ENCODE peak calls at places on chromosomes 16 and 17, in five cellular contexts. One of them, this sample, is unnamed.
A peak's percentile ranks its signal among the peaks of the same experiment; 100 is the strongest.

GRCh38 chr17:63082952-63083351 is 116.9 kb downstream of the TANC2 start:
- DNase-seq in HCT116: no peak
- DNase-seq in spleen: no peak
- DNase-seq in stomach: no peak
- DNase-seq in prostate gland: no peak
- DNase-seq in this sample: no peak

GRCh38 chr17:8151641-8152111 is 528 bp downstream of the PER1 start:
- DNase-seq in HCT116: no peak
- DNase-seq in spleen: peak; percentile 92
- DNase-seq in stomach: peak; percentile 90
- DNase-seq in prostate gland: peak; percentile 83
- DNase-seq in this sample: peak; percentile 98

GRCh38 chr17:2063306-2064146 is 8.6 kb downstream of the HIC1 start:
- DNase-seq in HCT116: no peak
- DNase-seq in spleen: no peak
- DNase-seq in stomach: no peak
- DNase-seq in prostate gland: no peak
- DNase-seq in this sample: peak; percentile 92

GRCh38 chr17:40341808-40342574 is 22.5 kb downstream of the GJD3 start:
- DNase-seq in HCT116: no peak
- DNase-seq in spleen: peak; percentile 93
- DNase-seq in stomach: peak; percentile 81
- DNase-seq in prostate gland: peak; percentile 77
- DNase-seq in this sample: no peak

GRCh38 chr16:50469121-50469743 is 79.0 kb upstream of the NKD1 start:
- DNase-seq in HCT116: no peak
- DNase-seq in spleen: no peak
- DNase-seq in stomach: no peak
- DNase-seq in prostate gland: no peak
- DNase-seq in this sample: no peak

GRCh38 chr17:73068322-73069153 is 23.9 kb downstream of the SLC39A11 start:
- DNase-seq in HCT116: no peak
- DNase-seq in spleen: no peak
- DNase-seq in stomach: no peak
- DNase-seq in prostate gland: no peak
- DNase-seq in this sample: no peak

GRCh38 chr17:49739662-49740271 is 24.2 kb downstream of the FAM117A start:
- DNase-seq in HCT116: no peak
- DNase-seq in spleen: peak; percentile 98
- DNase-seq in stomach: peak; percentile 84
- DNase-seq in prostate gland: peak; percentile 31
- DNase-seq in this sample: peak; percentile 94

GRCh38 chr16:10616744-10617640 is 36.6 kb upstream of the EMP2 start:
- DNase-seq in HCT116: peak; percentile 8
- DNase-seq in spleen: no peak
- DNase-seq in stomach: peak; percentile 73
- DNase-seq in prostate gland: peak; percentile 85
- DNase-seq in this sample: no peak

GRCh38 chr16:27935076-27935475 is 128.4 kb downstream of the GSG1L start:
- DNase-seq in HCT116: no peak
- DNase-seq in spleen: no peak
- DNase-seq in stomach: no peak
- DNase-seq in prostate gland: no peak
- DNase-seq in this sample: no peak

GRCh38 chr16:84049403-84050060 is 6.9 kb upstream of the SLC38A8 start:
- DNase-seq in HCT116: no peak
- DNase-seq in spleen: peak; percentile 59
- DNase-seq in stomach: no peak
- DNase-seq in prostate gland: no peak
- DNase-seq in this sample: no peak

GRCh38 chr17:77325826-77326581 is 185.2 kb downstream of the SEC14L1 start:
- DNase-seq in HCT116: no peak
- DNase-seq in spleen: peak; percentile 82
- DNase-seq in stomach: peak; percentile 25
- DNase-seq in prostate gland: no peak
- DNase-seq in this sample: no peak

GRCh38 chr16:57736419-57737281 is 1.1 kb downstream of the KATNB1 start:
- DNase-seq in HCT116: no peak
- DNase-seq in spleen: peak; percentile 84
- DNase-seq in stomach: peak; percentile 46
- DNase-seq in prostate gland: no peak
- DNase-seq in this sample: no peak

GRCh38 chr17:41812176-41813038 is at the start of gene FKBP10:
- DNase-seq in HCT116: peak; percentile 54
- DNase-seq in spleen: no peak
- DNase-seq in stomach: peak; percentile 39
- DNase-seq in prostate gland: peak; percentile 27
- DNase-seq in this sample: no peak

GRCh38 chr17:64460955-64461354 is 12.0 kb downstream of the MILR1 start:
- DNase-seq in HCT116: no peak
- DNase-seq in spleen: no peak
- DNase-seq in stomach: no peak
- DNase-seq in prostate gland: no peak
- DNase-seq in this sample: no peak

GRCh38 chr17:59504821-59505220 is 60.6 kb upstream of the DHX40 start:
- DNase-seq in HCT116: no peak
- DNase-seq in spleen: no peak
- DNase-seq in stomach: no peak
- DNase-seq in prostate gland: no peak
- DNase-seq in this sample: no peak

GRCh38 chr17:80870401-80870800 is 121.2 kb upstream of the CHMP6 start:
- DNase-seq in HCT116: no peak
- DNase-seq in spleen: peak; percentile 40
- DNase-seq in stomach: no peak
- DNase-seq in prostate gland: no peak
- DNase-seq in this sample: no peak

GRCh38 chr16:77599793-77600415 is 122.4 kb upstream of the NUDT7 start:
- DNase-seq in HCT116: peak; percentile 19
- DNase-seq in spleen: no peak
- DNase-seq in stomach: no peak
- DNase-seq in prostate gland: peak; percentile 11
- DNase-seq in this sample: peak; percentile 12

GRCh38 chr16:56847173-56847948 is 17.6 kb upstream of the SLC12A3 start:
- DNase-seq in HCT116: no peak
- DNase-seq in spleen: peak; percentile 77
- DNase-seq in stomach: no peak
- DNase-seq in prostate gland: no peak
- DNase-seq in this sample: no peak

GRCh38 chr16:87178177-87178863 is 138.9 kb downstream of the C16orf95 start:
- DNase-seq in HCT116: no peak
- DNase-seq in spleen: no peak
- DNase-seq in stomach: no peak
- DNase-seq in prostate gland: no peak
- DNase-seq in this sample: no peak

GRCh38 chr17:41655611-41656111 is 31.3 kb upstream of the KRT17 start:
- DNase-seq in HCT116: no peak
- DNase-seq in spleen: peak; percentile 72
- DNase-seq in stomach: peak; percentile 92
- DNase-seq in prostate gland: peak; percentile 97
- DNase-seq in this sample: no peak

GRCh38 chr16:56068816-56069215 is 122.5 kb upstream of the GNAO1 start:
- DNase-seq in HCT116: no peak
- DNase-seq in spleen: no peak
- DNase-seq in stomach: no peak
- DNase-seq in prostate gland: no peak
- DNase-seq in this sample: no peak

GRCh38 chr16:24755201-24755874 is 25.9 kb downstream of the TNRC6A start:
- DNase-seq in HCT116: no peak
- DNase-seq in spleen: no peak
- DNase-seq in stomach: no peak
- DNase-seq in prostate gland: no peak
- DNase-seq in this sample: no peak

GRCh38 chr16:85583491-85584181 is 29.5 kb upstream of the GSE1 start:
- DNase-seq in HCT116: no peak
- DNase-seq in spleen: no peak
- DNase-seq in stomach: no peak
- DNase-seq in prostate gland: no peak
- DNase-seq in this sample: no peak

GRCh38 chr16:3101018-3101840 is 2.1 kb upstream of the ZSCAN10 start:
- DNase-seq in HCT116: no peak
- DNase-seq in spleen: peak; percentile 55
- DNase-seq in stomach: no peak
- DNase-seq in prostate gland: no peak
- DNase-seq in this sample: no peak

GRCh38 chr17:61467416-61468262 is 15.4 kb downstream of the TBX4 start:
- DNase-seq in HCT116: peak; percentile 59
- DNase-seq in spleen: peak; percentile 71
- DNase-seq in stomach: peak; percentile 38
- DNase-seq in prostate gland: no peak
- DNase-seq in this sample: no peak
- H3K4me3 ChIP-seq in HCT116: no peak overlapping the region
- H3K4me3 ChIP-seq in spleen: no peak overlapping the region
- H3K4me3 ChIP-seq in stomach: no peak overlapping the region
- H3K4me3 ChIP-seq in prostate gland: no peak overlapping the region
- H3K4me3 ChIP-seq in this sample: no peak overlapping the region

GRCh38 chr17:19671433-19671832 is 22.9 kb downstream of the ALDH3A2 start:
- DNase-seq in HCT116: no peak
- DNase-seq in spleen: no peak
- DNase-seq in stomach: no peak
- DNase-seq in prostate gland: no peak
- DNase-seq in this sample: no peak
- TF ChIP-seq POLR2AphosphoS5 in HCT116: no peak
- TF ChIP-seq POLR2AphosphoS5 in spleen: no peak
- TF ChIP-seq POLR2AphosphoS5 in stomach: no peak
- TF ChIP-seq POLR2AphosphoS5 in prostate gland: no peak
- TF ChIP-seq POLR2AphosphoS5 in this sample: no peak

DNA sequence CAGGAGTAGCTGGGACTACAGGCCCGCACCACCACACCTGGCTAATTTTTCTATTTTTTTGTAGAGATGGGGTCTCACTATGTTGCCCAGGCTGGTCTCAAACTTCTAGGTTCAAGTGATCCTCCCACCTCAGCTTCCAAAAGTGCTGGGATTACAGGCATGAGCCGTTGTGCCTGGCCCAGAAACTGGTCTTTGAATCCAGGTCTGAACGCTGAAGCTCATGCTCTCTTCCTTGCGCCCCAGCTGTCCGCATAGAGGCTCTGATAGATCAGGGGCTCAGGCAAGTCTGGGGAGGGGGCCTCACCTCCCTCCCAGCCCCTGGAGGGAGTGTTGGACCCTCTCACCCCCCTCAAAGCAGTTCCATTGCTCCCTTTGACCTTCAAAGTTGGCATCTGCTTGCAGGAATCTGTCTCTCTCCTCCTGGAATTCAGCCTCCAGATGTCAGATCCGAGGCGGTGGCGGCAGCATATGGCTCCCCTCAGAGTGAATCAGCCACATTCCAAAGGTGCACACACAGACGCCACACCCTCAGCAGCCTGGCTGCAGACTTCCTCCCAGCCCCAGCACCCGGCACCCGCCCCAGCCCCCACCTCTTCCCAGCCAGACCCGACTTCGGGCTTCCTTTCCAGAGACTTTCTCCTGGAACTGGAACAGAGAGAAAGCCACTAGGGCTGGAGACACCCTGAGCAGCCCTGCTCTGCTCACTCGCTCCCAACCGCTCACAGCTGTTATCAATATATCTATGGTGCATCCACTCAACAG is 16.9 kb upstream of the GLIS2 start:
- DNase-seq in HCT116: peak; percentile 80
- DNase-seq in spleen: no peak
- DNase-seq in stomach: peak; percentile 83
- DNase-seq in prostate gland: peak; percentile 69
- DNase-seq in this sample: no peak
- H3K4me3 ChIP-seq in HCT116: peak overlapping the region; percentile 28
- H3K4me3 ChIP-seq in spleen: no peak overlapping the region
- H3K4me3 ChIP-seq in stomach: no peak overlapping the region
- H3K4me3 ChIP-seq in prostate gland: no peak overlapping the region
- H3K4me3 ChIP-seq in this sample: no peak overlapping the region

GRCh38 chr16:79897444-79898146 is 297.1 kb upstream of the MAF start:
- DNase-seq in HCT116: no peak
- DNase-seq in spleen: no peak
- DNase-seq in stomach: no peak
- DNase-seq in prostate gland: no peak
- DNase-seq in this sample: peak; percentile 60
- TF ChIP-seq POLR2AphosphoS5 in HCT116: no peak
- TF ChIP-seq POLR2AphosphoS5 in spleen: no peak
- TF ChIP-seq POLR2AphosphoS5 in stomach: no peak
- TF ChIP-seq POLR2AphosphoS5 in prostate gland: no peak
- TF ChIP-seq POLR2AphosphoS5 in this sample: no peak

GRCh38 chr17:79391376-79391775 is 219.5 kb downstream of the RBFOX3 start:
- DNase-seq in HCT116: no peak
- DNase-seq in spleen: no peak
- DNase-seq in stomach: no peak
- DNase-seq in prostate gland: no peak
- DNase-seq in this sample: no peak

GRCh38 chr17:79393358-79394038 is 217.4 kb downstream of the RBFOX3 start:
- DNase-seq in HCT116: peak; percentile 37
- DNase-seq in spleen: peak; percentile 92
- DNase-seq in stomach: peak; percentile 83
- DNase-seq in prostate gland: peak; percentile 69
- DNase-seq in this sample: peak; percentile 95

GRCh38 chr17:79395046-79395445 is 215.8 kb downstream of the RBFOX3 start:
- DNase-seq in HCT116: no peak
- DNase-seq in spleen: no peak
- DNase-seq in stomach: no peak
- DNase-seq in prostate gland: no peak
- DNase-seq in this sample: no peak

GRCh38 chr17:79391808-79392233 is 219.0 kb downstream of the RBFOX3 start:
- DNase-seq in HCT116: peak; percentile 66
- DNase-seq in spleen: peak; percentile 90
- DNase-seq in stomach: peak; percentile 80
- DNase-seq in prostate gland: peak; percentile 66
- DNase-seq in this sample: peak; percentile 94

GRCh38 chr17:79392598-79392997 is 218.3 kb downstream of the RBFOX3 start:
- DNase-seq in HCT116: no peak
- DNase-seq in spleen: no peak
- DNase-seq in stomach: no peak
- DNase-seq in prostate gland: no peak
- DNase-seq in this sample: no peak
- H3K4me3 ChIP-seq in HCT116: no peak overlapping the region
- H3K4me3 ChIP-seq in spleen: no peak overlapping the region
- H3K4me3 ChIP-seq in stomach: no peak overlapping the region
- H3K4me3 ChIP-seq in prostate gland: no peak overlapping the region
- H3K4me3 ChIP-seq in this sample: no peak overlapping the region

GRCh38 chr16:4372315-4372577 is 598 bp downstream of the VASN start:
- DNase-seq in HCT116: no peak
- DNase-seq in spleen: no peak
- DNase-seq in stomach: no peak
- DNase-seq in prostate gland: no peak
- DNase-seq in this sample: no peak

GRCh38 chr16:4371481-4372314 is at the start of gene VASN:
- DNase-seq in HCT116: peak; percentile 40
- DNase-seq in spleen: peak; percentile 92
- DNase-seq in stomach: peak; percentile 88
- DNase-seq in prostate gland: peak; percentile 85
- DNase-seq in this sample: no peak

GRCh38 chr16:4373356-4373908 is 1.8 kb downstream of the VASN start:
- DNase-seq in HCT116: no peak
- DNase-seq in spleen: peak; percentile 70
- DNase-seq in stomach: no peak
- DNase-seq in prostate gland: no peak
- DNase-seq in this sample: no peak

GRCh38 chr16:4373909-4374742 is 2.5 kb downstream of the VASN start:
- DNase-seq in HCT116: no peak
- DNase-seq in spleen: peak; percentile 72
- DNase-seq in stomach: peak; percentile 83
- DNase-seq in prostate gland: peak; percentile 70
- DNase-seq in this sample: no peak

GRCh38 chr16:4372578-4373355 is 1.1 kb downstream of the VASN start:
- DNase-seq in HCT116: no peak
- DNase-seq in spleen: peak; percentile 71
- DNase-seq in stomach: peak; percentile 54
- DNase-seq in prostate gland: no peak
- DNase-seq in this sample: no peak
- TF ChIP-seq POLR2AphosphoS5 in HCT116: no peak
- TF ChIP-seq POLR2AphosphoS5 in spleen: peak; percentile 20
- TF ChIP-seq POLR2AphosphoS5 in stomach: no peak
- TF ChIP-seq POLR2AphosphoS5 in prostate gland: no peak
- TF ChIP-seq POLR2AphosphoS5 in this sample: no peak

This sample was measured in esophagus muscularis mucosa.